ENCODE peak calls at places on chromosome 12, in five cellular contexts. R is GM10248; S is MM.1S; I is CD4-positive, alpha-beta T cell; Y is WTC11. J is an unnamed sample.

GRCh38 chr12:51388066-51388799 is 3.0 kb downstream of the GALNT6 start:
- DNase-seq in R (no peak), S (no peak), Y (no peak), I (no peak), J (no peak)

GRCh38 chr12:68102163-68102562 is 57.4 kb downstream of the IFNG start:
- DNase-seq in R (no peak), S (no peak), I (no peak), Y (no peak), J (no peak)

GRCh38 chr12:19893514-19893913 is 454.2 kb downstream of the AEBP2 start:
- DNase-seq in I (no peak), S (peak), R (peak), Y (no peak), J (no peak)

GRCh38 chr12:44504799-44505198 is 371.3 kb downstream of the NELL2 start:
- DNase-seq in R (no peak), Y (no peak), S (no peak), I (no peak), J (no peak)

GRCh38 chr12:25940886-25941285 is 17.6 kb upstream of the RASSF8 start:
- DNase-seq in Y (no peak), R (no peak), I (no peak), S (no peak), J (no peak)

GRCh38 chr12:112535017-112535416 is 116.3 kb downstream of the PTPN11 start:
- DNase-seq in I (no peak), R (no peak), S (no peak), Y (no peak), J (no peak)

GRCh38 chr12:66070378-66071120 is 60.0 kb downstream of the LLPH start:
- DNase-seq in Y (no peak), R (no peak), I (no peak), S (no peak), J (no peak)

GRCh38 chr12:27048822-27049752 is 26.7 kb downstream of the MED21 start:
- DNase-seq in I (no peak), R (no peak), S (no peak), Y (no peak), J (no peak)

GRCh38 chr12:65891219-65891618 is 66.9 kb downstream of the HMGA2 start:
- DNase-seq in Y (no peak), I (no peak), S (no peak), R (no peak), J (no peak)

GRCh38 chr12:42873401-42873800 is 283.9 kb upstream of the PRICKLE1 start:
- DNase-seq in I (no peak), R (no peak), S (no peak), Y (no peak), J (no peak)

GRCh38 chr12:124248862-124249825 is 45.7 kb upstream of the RFLNA start:
- DNase-seq in S (no peak), I (no peak), R (no peak), Y (no peak), J (no peak)

GRCh38 chr12:95204141-95204866 is 13.0 kb downstream of the FGD6 start:
- DNase-seq in I (no peak), Y (peak), R (no peak), S (no peak), J (no peak)

GRCh38 chr12:64452559-64453329 is 824 bp downstream of the TBK1 start:
- DNase-seq in Y (no peak), R (no peak), S (peak), I (no peak), J (no peak)

GRCh38 chr12:9208236-9208635 is at the start of gene PZP:
- DNase-seq in R (no peak), I (no peak), Y (no peak), S (no peak), J (no peak)

GRCh38 chr12:104505095-104505819 is 48.5 kb downstream of the CHST11 start:
- DNase-seq in R (peak), S (no peak), I (no peak), Y (no peak), J (no peak)

GRCh38 chr12:18583655-18584054 is 154.2 kb downstream of the PLCZ1 start:
- DNase-seq in I (no peak), R (no peak), S (no peak), Y (no peak), J (no peak)

GRCh38 chr12:129635003-129635685 is 268.7 kb downstream of the TMEM132D start:
- DNase-seq in R (no peak), S (no peak), I (no peak), Y (no peak), J (no peak)

GRCh38 chr12:105085537-105085936 is 1.3 kb upstream of the ALDH1L2 start:
- DNase-seq in S (no peak), Y (no peak), R (no peak), I (no peak), J (no peak)

GRCh38 chr12:90987101-90987500 is 17.7 kb downstream of the EPYC start:
- DNase-seq in I (no peak), S (no peak), R (no peak), Y (no peak), J (no peak)

GRCh38 chr12:93879476-93880376 is 202.6 kb downstream of the CRADD start:
- DNase-seq in I (no peak), R (no peak), S (no peak), Y (no peak), J (no peak)

GRCh38 chr12:69623970-69624369 is 13.3 kb upstream of the LRRC10 start:
- DNase-seq in R (no peak), S (no peak), Y (no peak), I (no peak), J (no peak)

GRCh38 chr12:32471601-32472001 is 72.2 kb downstream of the FGD4 start:
- DNase-seq in I (no peak), S (no peak), R (no peak), Y (no peak), J (no peak)

GRCh38 chr12:51082561-51083139 is 746 bp downstream of the CSRNP2 start:
- DNase-seq in I (peak), R (no peak), Y (no peak), S (no peak), J (no peak)

GRCh38 chr12:129241852-129242251 is 388.6 kb downstream of the GLT1D1 start:
- DNase-seq in R (no peak), I (no peak), Y (no peak), S (no peak), J (no peak)

GRCh38 chr12:93468008-93468371 is 676 bp downstream of the MRPL42 start:
- DNase-seq in R (no peak), I (no peak), Y (no peak), S (peak), J (no peak)

GRCh38 chr12:92546826-92547348 is 155.9 kb upstream of the PLEKHG7 start:
- DNase-seq in S (no peak), I (no peak), Y (no peak), R (no peak), J (no peak)

GRCh38 chr12:44184499-44185206 is 348.8 kb downstream of the TMEM117 start:
- DNase-seq in R (peak), Y (no peak), S (peak), I (no peak), J (no peak)

GRCh38 chr12:5944053-5944452 is 1.0 kb downstream of the ANO2 start:
- DNase-seq in S (no peak), I (no peak), R (no peak), Y (no peak), J (no peak)

GRCh38 chr12:68850390-68850789 is 42.4 kb downstream of the MDM2 start:
- DNase-seq in Y (no peak), R (no peak), I (no peak), S (no peak), J (no peak)

GRCh38 chr12:114167431-114167830 is 201.3 kb upstream of the RBM19 start:
- DNase-seq in R (no peak), Y (no peak), S (no peak), I (no peak), J (no peak)

GRCh38 chr12:83514372-83514771 is 827.7 kb downstream of the TMTC2 start:
- DNase-seq in R (no peak), S (peak), I (no peak), Y (no peak), J (no peak)

GRCh38 chr12:93348568-93349435 is 28.9 kb upstream of the NUDT4 start:
- DNase-seq in I (no peak), R (no peak), S (no peak), Y (no peak), J (no peak)

GRCh38 chr12:120639771-120640721 is at the start of gene CABP1:
- DNase-seq in Y (peak), R (peak), I (peak), S (no peak), J (peak)
- TF ChIP-seq CTCF in Y (no peak), R (peak), I (peak), S (no peak), J (peak)

GRCh38 chr12:56602239-56602638 is 27.9 kb downstream of the BAZ2A start:
- DNase-seq in S (no peak), Y (no peak), I (no peak), R (no peak), J (no peak)

GRCh38 chr12:56599797-56600196 is 30.3 kb downstream of the BAZ2A start:
- DNase-seq in I (no peak), R (no peak), Y (no peak), S (no peak), J (no peak)

GRCh38 chr12:56600753-56601152 is 29.4 kb downstream of the BAZ2A start:
- DNase-seq in Y (no peak), I (no peak), R (no peak), S (no peak), J (no peak)

GRCh38 chr12:56599041-56599440 is 31.1 kb downstream of the BAZ2A start:
- DNase-seq in S (no peak), Y (no peak), R (no peak), I (no peak), J (no peak)

DNA sequence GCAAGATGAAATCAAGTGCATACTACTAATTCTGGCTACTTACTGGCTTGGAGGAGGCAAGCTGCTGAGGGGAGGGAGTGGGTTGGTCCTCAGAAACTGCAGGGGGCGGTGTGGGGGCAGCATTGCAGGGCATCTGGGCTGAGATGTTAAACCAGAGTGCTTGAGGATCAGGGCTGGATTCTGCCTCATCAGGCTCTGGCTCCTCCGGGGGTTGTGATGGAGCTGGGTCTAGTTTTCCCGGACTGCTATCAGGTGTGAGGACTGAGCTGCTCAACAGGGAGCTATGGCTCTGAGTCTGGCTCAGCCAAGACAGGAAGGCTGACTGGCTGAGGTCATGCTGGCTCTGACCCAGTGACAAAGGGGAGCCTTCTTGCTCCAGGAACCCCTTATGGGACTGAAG is 28.6 kb downstream of the BAZ2A start:
- DNase-seq in Y (peak), I (peak), S (no peak), R (peak), J (no peak)
- TF ChIP-seq CTCF in Y (no peak), I (no peak), S (peak), R (no peak), J (no peak)

GRCh38 chr12:31011746-31012567 is 61.7 kb upstream of the DDX11 start:
- DNase-seq in S (no peak), Y (peak), R (no peak), I (no peak), J (no peak)
- TF ChIP-seq CTCF in S (peak), Y (no peak), R (peak), I (no peak), J (no peak)

DNA sequence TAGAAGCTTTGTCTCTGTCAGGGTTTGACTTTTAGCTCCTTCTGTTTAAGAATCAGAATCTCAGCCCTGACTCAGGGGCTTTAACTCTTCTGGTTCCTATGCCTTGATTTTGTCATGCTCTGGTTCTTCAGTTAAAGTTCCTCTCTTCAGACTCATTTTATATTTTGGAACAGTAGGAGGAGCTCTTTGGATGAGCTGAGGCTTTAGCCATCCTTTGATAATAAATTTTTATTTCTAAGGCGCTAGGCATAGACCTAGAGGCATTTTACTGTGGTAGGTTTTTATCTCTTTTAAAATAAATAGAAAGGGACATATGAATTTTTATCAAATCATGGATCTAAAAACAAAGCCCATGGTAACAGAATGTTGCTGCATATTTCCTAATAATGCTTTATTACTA is 51.7 kb downstream of the ATP23 start:
- DNase-seq in I (no peak), R (no peak), S (no peak), Y (no peak), J (no peak)
- TF ChIP-seq CTCF in I (no peak), R (no peak), S (no peak), Y (no peak), J (no peak)

GRCh38 chr12:52953181-52953841 is 4.4 kb downstream of the KRT18 start:
- DNase-seq in Y (no peak), I (no peak), R (no peak), S (no peak), J (no peak)

GRCh38 chr12:52950553-52950952 is 1.6 kb downstream of the KRT18 start:
- DNase-seq in S (no peak), I (no peak), R (no peak), Y (no peak), J (no peak)

GRCh38 chr12:52951126-52951525 is 2.2 kb downstream of the KRT18 start:
- DNase-seq in Y (no peak), R (no peak), I (no peak), S (no peak), J (no peak)

GRCh38 chr12:52951640-52952039 is 2.7 kb downstream of the KRT18 start:
- DNase-seq in R (no peak), S (no peak), I (no peak), Y (no peak), J (no peak)

GRCh38 chr12:52952082-52952801 is 3.3 kb downstream of the KRT18 start:
- DNase-seq in Y (peak), R (no peak), S (no peak), I (no peak), J (no peak)
- TF ChIP-seq CTCF in Y (no peak), R (peak), S (no peak), I (no peak), J (peak)

GRCh38 chr12:47397664-47398281 is 308.1 kb downstream of the RPAP3 start:
- DNase-seq in Y (no peak), R (peak), I (peak), S (peak), J (no peak)
- TF ChIP-seq CTCF in Y (no peak), R (peak), I (peak), S (peak), J (no peak)

DNA sequence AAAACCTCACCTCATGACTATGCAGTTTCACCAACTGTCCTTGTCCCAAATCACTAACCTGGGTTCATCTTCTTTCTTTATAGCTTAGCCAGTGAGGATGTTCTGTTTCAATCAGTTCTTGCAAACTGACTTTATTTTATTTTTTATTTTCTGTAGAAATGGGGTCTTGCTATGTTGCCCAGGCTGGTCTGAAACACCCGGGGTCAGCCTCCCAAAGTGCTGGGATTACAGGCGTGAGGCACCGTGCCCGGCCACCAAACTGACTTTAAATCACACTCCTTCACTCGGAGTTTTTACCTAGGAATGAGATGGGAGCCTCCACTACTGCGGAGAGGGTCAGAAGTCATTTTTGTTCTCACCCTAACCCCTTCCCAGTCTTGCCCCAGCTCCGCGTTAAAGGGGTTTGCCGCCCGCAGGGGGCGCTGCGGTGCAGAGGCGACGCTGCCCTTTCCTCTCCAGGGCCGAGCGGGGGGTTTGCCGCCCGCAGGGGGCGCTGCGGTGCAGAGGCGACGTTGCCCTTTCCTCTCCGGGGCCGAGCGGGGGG is 7.0 kb upstream of the B4GALNT3 start:
- DNase-seq in I (peak), R (peak), S (peak), Y (peak), J (no peak)
- TF ChIP-seq CTCF in I (no peak), R (peak), S (no peak), Y (no peak), J (peak)

DNA sequence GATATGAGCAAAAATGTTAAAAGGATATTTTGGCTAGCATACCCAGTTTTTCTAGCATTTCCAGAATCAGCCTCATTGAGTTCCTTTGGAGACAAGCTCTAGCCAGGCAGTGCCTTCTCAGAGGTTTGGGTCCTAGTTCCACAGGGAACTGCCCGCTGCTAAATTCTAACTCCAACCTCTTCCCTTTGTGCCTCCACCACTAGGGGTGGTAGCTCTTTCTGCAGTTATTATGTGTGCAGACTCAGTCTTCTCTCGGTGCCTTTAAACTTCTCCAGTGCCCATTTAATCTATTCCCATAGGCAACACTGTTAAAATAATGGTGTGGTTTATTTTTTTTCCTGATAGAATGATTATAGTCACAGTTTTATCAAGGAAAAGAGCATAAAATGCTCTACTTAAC is 21.5 kb upstream of the SLC25A3 start:
- DNase-seq in S (no peak), Y (no peak), I (no peak), R (no peak), J (no peak)
- TF ChIP-seq CTCF in S (peak), Y (no peak), I (no peak), R (no peak), J (no peak)

GRCh38 chr12:116609715-116610114 is 50.5 kb downstream of the MAP1LC3B2 start:
- DNase-seq in Y (peak), R (no peak), S (peak), I (no peak), J (no peak)

GRCh38 chr12:116609236-116609635 is 50.1 kb downstream of the MAP1LC3B2 start:
- DNase-seq in S (no peak), R (no peak), Y (no peak), I (no peak), J (no peak)

GRCh38 chr12:116613256-116613655 is 54.1 kb downstream of the MAP1LC3B2 start:
- DNase-seq in S (no peak), I (no peak), R (no peak), Y (no peak), J (no peak)

GRCh38 chr12:116612436-116612835 is 53.3 kb downstream of the MAP1LC3B2 start:
- DNase-seq in R (no peak), I (no peak), S (no peak), Y (no peak), J (no peak)

DNA sequence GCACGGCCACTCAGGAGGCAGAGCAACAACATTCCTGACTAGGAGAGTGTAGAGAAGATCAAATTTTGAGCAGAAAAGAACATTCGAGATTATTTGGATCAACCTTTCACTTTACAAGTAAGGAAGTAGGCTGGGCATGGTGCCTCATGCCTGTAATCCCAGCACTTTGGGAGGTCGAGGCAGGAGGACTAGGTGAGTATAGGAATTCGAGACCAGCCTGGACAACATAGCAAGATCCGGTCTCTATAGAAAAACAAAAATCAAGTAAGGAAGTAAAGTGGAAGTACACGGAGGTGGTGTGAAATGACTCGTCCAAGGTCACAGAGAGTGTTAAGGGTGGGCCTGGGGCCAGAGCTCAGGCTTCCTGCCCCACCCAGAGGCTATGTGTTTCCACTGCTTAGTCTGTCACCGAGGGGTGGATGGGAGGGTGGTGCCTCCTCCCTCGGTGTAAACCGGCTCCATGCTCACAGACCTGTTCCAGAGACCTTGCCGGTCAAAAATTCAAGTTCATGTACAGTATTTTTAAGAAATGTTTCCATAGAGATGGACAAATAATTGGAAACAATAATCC is 51.9 kb downstream of the MAP1LC3B2 start:
- DNase-seq in S (no peak), I (no peak), R (no peak), Y (no peak), J (no peak)
- TF ChIP-seq CTCF in S (no peak), I (no peak), R (no peak), Y (no peak), J (no peak)

DNA sequence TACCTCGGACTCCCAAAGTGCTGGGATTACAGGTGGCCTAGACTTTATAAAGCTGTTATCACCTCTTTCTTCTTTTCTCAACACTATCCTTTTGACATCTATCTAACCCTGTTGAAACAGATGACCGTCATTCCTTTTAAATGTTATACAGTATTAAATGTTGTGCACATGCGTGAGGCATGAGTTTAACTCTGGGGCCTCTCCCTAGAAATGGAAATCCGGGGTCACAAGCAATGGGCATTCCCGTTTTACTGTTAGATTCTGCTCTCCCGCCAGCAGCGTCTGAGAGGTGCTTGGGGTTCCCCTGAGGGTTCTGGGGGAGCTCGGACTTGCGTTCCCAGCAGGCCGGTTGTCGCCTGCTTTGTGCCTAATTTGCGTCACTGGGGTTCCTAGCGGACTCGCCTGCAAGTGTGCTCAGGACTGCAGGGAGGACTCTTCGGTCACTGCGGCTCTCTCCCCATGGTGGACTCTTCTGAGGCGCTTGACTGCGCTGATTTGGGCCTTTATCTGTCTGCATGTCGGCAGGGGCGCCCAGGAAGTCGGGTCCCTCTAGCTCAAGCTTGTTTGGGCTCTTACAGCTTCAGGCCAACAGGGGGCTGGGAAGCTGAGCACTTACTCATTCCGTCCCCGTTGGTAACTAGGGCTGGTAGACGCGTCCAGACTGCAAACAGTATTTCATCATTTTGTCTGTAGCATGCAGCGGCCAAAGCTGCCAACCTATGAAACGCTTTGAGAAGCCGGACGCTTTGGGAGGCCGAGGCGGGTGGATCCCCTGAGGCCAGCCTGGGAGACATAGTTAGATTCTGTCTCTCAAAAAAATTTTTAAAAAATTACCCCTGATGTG is 1.2 kb upstream of the RAN start:
- DNase-seq in Y (peak), S (peak), R (peak), I (peak), J (no peak)
- TF ChIP-seq CTCF in Y (peak), S (peak), R (peak), I (peak), J (peak)